ENCODE peak calls at places on chromosomes 3 and 15, in seven cellular contexts. T is lung, N is choroid plexus epithelial cell, L is fibroblast of the aortic adventitia, O is left lung, K is fibroblast of pulmonary artery, E is GM12865. R is an unnamed sample.

GRCh38 chr3:46469680-46470357 is 5.1 kb upstream of the LTF start:
- DNase-seq in E (no peak), T (no peak), K (peak), N (no peak), L (peak), O (no peak), R (no peak)

GRCh38 chr15:55965091-55965490 is 28.3 kb downstream of the NEDD4 start:
- DNase-seq in L (no peak), K (no peak), N (no peak), E (no peak), O (no peak), T (no peak), R (no peak)

GRCh38 chr3:183178833-183179549 is 16.5 kb upstream of the LAMP3 start:
- DNase-seq in L (peak), O (peak), K (peak), N (peak), T (peak), E (peak), R (no peak)

GRCh38 chr3:24220859-24221657 is 273.6 kb downstream of the THRB start:
- DNase-seq in T (no peak), O (no peak), E (peak), L (peak), N (peak), K (peak), R (peak)

GRCh38 chr15:41794081-41794480 is 19.8 kb downstream of the MAPKBP1 start:
- DNase-seq in L (no peak), T (no peak), E (no peak), K (no peak), O (no peak), N (no peak), R (peak)

GRCh38 chr3:73592154-73592877 is 32.4 kb downstream of the PDZRN3 start:
- DNase-seq in K (no peak), N (no peak), O (no peak), T (no peak), L (no peak), E (no peak), R (no peak)

GRCh38 chr3:155131104-155131503 is 51.0 kb downstream of the MME start:
- DNase-seq in N (peak), E (peak), K (peak), L (peak), O (no peak), T (no peak), R (peak)

GRCh38 chr3:122091602-122092006 is 36.4 kb downstream of the CD86 start:
- DNase-seq in E (peak), O (no peak), T (no peak), K (no peak), L (no peak), N (no peak), R (no peak)

GRCh38 chr3:82293867-82294266 is 532.4 kb upstream of the GBE1 start:
- DNase-seq in E (peak), K (no peak), T (no peak), L (no peak), O (no peak), N (no peak), R (no peak)

GRCh38 chr3:168859143-168859542 is 763.4 kb upstream of the GOLIM4 start:
- DNase-seq in O (no peak), T (no peak), N (no peak), E (no peak), L (no peak), K (no peak), R (no peak)

GRCh38 chr3:139113766-139114165 is 69.1 kb upstream of the PRR23C start:
- DNase-seq in T (no peak), N (no peak), O (no peak), L (no peak), E (no peak), K (no peak), R (no peak)

GRCh38 chr3:130758624-130759023 is 12.0 kb upstream of the PIK3R4 start:
- DNase-seq in O (no peak), T (no peak), E (peak), L (no peak), N (no peak), K (no peak), R (no peak)

GRCh38 chr3:140298569-140299070 is 363.6 kb downstream of the CLSTN2 start:
- DNase-seq in E (no peak), K (no peak), O (no peak), T (no peak), N (no peak), L (no peak), R (no peak)

GRCh38 chr15:72968531-72968922 is 83.7 kb upstream of the NEO1 start:
- DNase-seq in K (peak), O (no peak), N (peak), T (no peak), E (no peak), L (no peak), R (no peak)

GRCh38 chr3:197801801-197802504 is 10.9 kb downstream of the LRCH3 start:
- DNase-seq in T (no peak), N (peak), L (peak), O (no peak), E (peak), K (peak), R (peak)

GRCh38 chr15:58748040-58748786 is 1.3 kb downstream of the ADAM10 start:
- DNase-seq in O (no peak), N (no peak), T (no peak), K (no peak), E (peak), L (peak), R (no peak)

GRCh38 chr3:112293368-112294321 is at the start of gene SLC9C1:
- DNase-seq in K (peak), O (no peak), N (peak), T (no peak), L (peak), E (peak), R (peak)

GRCh38 chr3:188239577-188239976 is 85.6 kb downstream of the LPP start:
- DNase-seq in T (no peak), K (no peak), O (no peak), N (no peak), E (no peak), L (no peak), R (no peak)

GRCh38 chr3:79040091-79040490 is 727.7 kb downstream of the ROBO1 start:
- DNase-seq in K (no peak), E (no peak), N (no peak), T (no peak), O (no peak), L (no peak), R (no peak)

GRCh38 chr3:186024210-186024609 is 84.7 kb downstream of the ETV5 start:
- DNase-seq in K (peak), L (peak), N (peak), E (no peak), T (no peak), O (no peak), R (no peak)

DNA sequence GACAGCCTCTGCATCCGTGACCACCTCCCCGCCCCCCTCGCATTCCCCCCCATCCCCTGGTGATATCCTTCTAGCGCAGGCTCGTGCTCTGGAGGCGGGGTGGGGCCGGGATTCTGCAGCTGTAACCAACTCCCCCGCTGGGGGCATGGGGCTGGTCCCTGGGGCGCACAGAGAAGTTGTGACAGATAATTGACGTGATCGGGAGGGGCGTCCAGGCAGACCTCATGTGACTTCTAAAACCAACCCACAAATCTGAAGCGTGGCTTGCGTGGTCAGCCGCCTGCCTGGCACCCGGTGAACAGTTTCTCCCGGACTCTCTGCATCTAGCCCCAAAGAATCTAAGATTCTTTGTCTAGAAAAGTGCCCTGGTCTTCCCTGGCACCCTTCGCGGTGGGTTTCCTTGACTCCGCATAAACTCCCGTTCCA is 100.6 kb upstream of the IGF1R start:
- DNase-seq in T (no peak), L (peak), K (peak), N (peak), E (no peak), O (peak), R (no peak)
- TF ChIP-seq CTCF in T (no peak), L (no peak), K (no peak), N (no peak), E (no peak), O (no peak), R (no peak)

DNA sequence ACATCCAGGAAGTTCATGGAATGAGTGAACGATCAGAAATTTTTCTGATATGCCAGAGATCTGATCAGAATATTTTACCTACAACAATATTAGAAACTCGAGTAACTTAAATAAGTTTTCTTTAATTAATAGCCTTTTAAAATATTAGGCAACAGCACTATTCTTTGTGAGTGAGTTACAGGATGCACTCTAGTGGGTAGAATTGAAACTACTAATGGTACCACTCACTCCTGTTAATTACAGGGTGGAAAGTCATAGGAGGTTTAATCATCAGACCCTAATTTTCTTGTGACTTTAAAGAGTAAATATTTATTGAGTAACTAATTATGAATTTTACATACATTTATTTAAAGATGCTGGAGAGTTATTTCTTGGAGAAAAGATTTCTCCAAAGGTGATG is 217.3 kb downstream of the CACNA2D3 start:
- DNase-seq in E (no peak), T (no peak), L (no peak), N (no peak), K (no peak), O (no peak), R (no peak)
- TF ChIP-seq CTCF in E (no peak), T (no peak), L (no peak), N (no peak), K (peak), O (peak), R (no peak)

GRCh38 chr3:45330500-45331295 is 57.7 kb upstream of the LARS2 start:
- DNase-seq in L (no peak), K (no peak), T (no peak), E (no peak), N (no peak), O (no peak), R (no peak)
- TF ChIP-seq CTCF in L (no peak), K (no peak), T (no peak), E (no peak), N (no peak), O (no peak), R (no peak)

GRCh38 chr3:179272385-179272784 is 21.5 kb upstream of the KCNMB3 start:
- DNase-seq in T (no peak), L (peak), E (no peak), K (peak), O (no peak), N (peak), R (no peak)
- TF ChIP-seq CTCF in T (no peak), L (peak), E (no peak), K (peak), O (no peak), N (peak), R (peak)

GRCh38 chr3:56269755-56270154 is 198.5 kb downstream of the ERC2 start:
- DNase-seq in E (no peak), O (no peak), N (peak), L (peak), T (no peak), K (peak), R (no peak)

DNA sequence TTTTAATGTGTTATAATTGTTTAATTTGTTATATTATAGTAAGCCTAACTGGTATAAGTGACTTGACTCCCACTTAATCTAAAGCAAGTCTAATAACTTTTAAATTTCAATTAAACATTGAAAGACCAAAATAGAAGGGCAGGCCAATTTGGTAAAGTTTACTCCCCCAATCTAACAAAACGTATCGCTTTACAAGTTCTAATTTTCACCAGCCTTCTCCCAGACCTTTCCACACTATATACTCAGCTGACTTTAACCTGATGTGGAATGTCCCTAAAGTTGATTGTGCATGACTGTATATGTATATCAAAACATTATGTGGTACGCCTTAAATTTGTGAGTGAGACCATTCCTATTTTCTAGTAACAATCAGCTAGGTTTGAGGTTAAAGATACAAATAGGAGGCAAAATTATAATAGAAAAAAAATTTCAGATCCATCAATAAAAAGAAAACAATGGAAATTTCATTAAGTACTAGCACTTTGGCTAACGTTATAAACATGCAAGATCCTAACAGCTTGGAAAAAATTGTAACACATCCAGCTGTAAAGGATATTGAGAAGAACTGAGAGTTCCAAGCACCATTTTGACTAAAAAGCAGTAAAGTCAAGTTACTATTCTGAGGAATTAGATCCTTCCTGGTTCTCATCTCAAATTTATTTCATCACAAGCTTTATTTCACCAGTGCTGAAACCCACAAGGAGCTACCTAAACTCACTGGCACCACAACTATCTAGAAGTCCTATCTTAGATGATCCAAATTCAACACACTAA is 199.5 kb downstream of the ERC2 start:
- DNase-seq in E (no peak), N (no peak), K (no peak), T (no peak), L (no peak), O (no peak), R (no peak)
- TF ChIP-seq CTCF in E (no peak), N (no peak), K (no peak), T (no peak), L (no peak), O (no peak), R (no peak)

DNA sequence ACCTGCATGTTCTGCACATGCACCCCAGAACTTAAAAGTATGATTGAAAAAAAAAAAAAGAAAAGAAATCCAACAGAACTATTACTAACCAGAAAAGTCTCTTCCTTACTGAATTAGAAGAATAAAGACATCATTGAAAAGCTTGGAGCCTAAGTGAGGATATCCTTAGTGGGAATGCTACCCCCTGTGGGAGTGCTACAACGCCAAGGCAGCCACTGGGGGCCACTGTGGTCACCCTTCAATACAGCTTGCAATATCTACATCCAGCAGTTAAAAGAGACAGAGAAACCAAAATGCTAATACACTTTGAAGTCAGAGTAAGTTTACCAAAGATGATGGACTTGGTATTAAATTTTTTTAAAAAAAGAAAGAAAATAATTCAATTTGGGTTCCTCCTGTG is 292.0 kb downstream of the PLCL2 start:
- DNase-seq in O (no peak), E (no peak), T (no peak), L (no peak), K (no peak), N (no peak), R (no peak)
- TF ChIP-seq CTCF in O (no peak), E (peak), T (no peak), L (no peak), K (no peak), N (peak), R (peak)

GRCh38 chr15:25643120-25643519 is 204.3 kb upstream of the UBE3A start:
- DNase-seq in T (no peak), E (no peak), K (no peak), O (no peak), L (no peak), N (no peak), R (no peak)
- TF ChIP-seq CTCF in T (no peak), E (no peak), K (no peak), O (no peak), L (no peak), N (no peak), R (no peak)

GRCh38 chr3:142578309-142579223 is at the start of gene ATR:
- DNase-seq in O (peak), K (peak), L (peak), N (peak), T (peak), E (peak), R (peak)
- TF ChIP-seq CTCF in O (no peak), K (no peak), L (no peak), N (no peak), T (peak), E (no peak), R (peak)

GRCh38 chr15:89127054-89127702 is 38.9 kb downstream of the ABHD2 start:
- DNase-seq in T (no peak), L (peak), N (no peak), K (no peak), O (no peak), E (peak), R (no peak)
- TF ChIP-seq CTCF in T (no peak), L (peak), N (peak), K (peak), O (no peak), E (no peak), R (peak)

R was measured in HFFc6.